ENCODE peak calls at places on chromosomes 13 and 19, in six cellular contexts. L, B, T, P, W and O are unnamed samples. For H3K9me3, the result is how much of the 10 kb centered on the place peaks cover.

GRCh38 chr13:51848674-51849073 is 3.7 kb upstream of the TMEM272 start:
- DNase-seq in W (no peak), B (no peak), L (peak), T (no peak), P (no peak), O (no peak)

GRCh38 chr19:34513767-34514166 is 32.2 kb downstream of the WTIP start:
- DNase-seq in L (no peak), B (no peak), W (no peak), T (no peak), P (no peak), O (no peak)

GRCh38 chr19:55255618-55256423 is 3.0 kb downstream of the PPP6R1 start:
- DNase-seq in P (no peak), L (peak), T (peak), B (peak), W (no peak), O (no peak)

GRCh38 chr13:48679941-48680630 is 26.4 kb downstream of the CYSLTR2 start:
- DNase-seq in B (no peak), P (no peak), W (no peak), T (no peak), L (no peak), O (no peak)

GRCh38 chr19:34172661-34173144 is 399 bp downstream of the LSM14A start:
- DNase-seq in W (no peak), B (no peak), T (no peak), P (no peak), L (no peak), O (no peak)

GRCh38 chr19:18160792-18161690 is 8.1 kb downstream of the PIK3R2 start:
- DNase-seq in L (no peak), P (peak), B (peak), W (no peak), T (peak), O (peak)

GRCh38 chr13:43085545-43085944 is 62.2 kb downstream of the DNAJC15 start:
- DNase-seq in T (no peak), W (peak), L (peak), P (no peak), B (peak), O (no peak)

GRCh38 chr19:45842198-45842597 is 20.7 kb downstream of the SYMPK start:
- DNase-seq in P (no peak), W (no peak), T (no peak), L (no peak), B (no peak), O (no peak)

GRCh38 chr19:4482721-4483120 is 10.6 kb downstream of the HDGFL2 start:
- DNase-seq in W (no peak), P (no peak), B (no peak), T (no peak), L (no peak), O (no peak)

GRCh38 chr13:66933994-66934393 is 296.1 kb downstream of the PCDH9 start:
- DNase-seq in P (no peak), B (no peak), L (peak), W (no peak), T (no peak), O (no peak)

GRCh38 chr19:46756544-46756888 is 10.3 kb upstream of the STRN4 start:
- DNase-seq in P (no peak), L (no peak), T (no peak), B (no peak), W (no peak), O (no peak)

GRCh38 chr13:79936368-79937136 is 404.4 kb downstream of the SPRY2 start:
- DNase-seq in P (peak), T (no peak), B (no peak), W (peak), L (peak), O (peak)

GRCh38 chr19:45153339-45154063 is 7.3 kb downstream of the NKPD1 start:
- DNase-seq in P (peak), W (no peak), T (peak), L (peak), B (peak), O (no peak)

GRCh38 chr19:35294328-35294727 is 2.4 kb downstream of the MAG start:
- DNase-seq in T (no peak), L (no peak), P (no peak), W (no peak), B (no peak), O (no peak)

GRCh38 chr13:75492389-75492788 is 10.4 kb upstream of the TBC1D4 start:
- DNase-seq in P (no peak), W (no peak), B (no peak), T (no peak), L (peak), O (no peak)

GRCh38 chr19:9673912-9674668 is 810 bp downstream of the ZNF562 start:
- DNase-seq in W (peak), T (no peak), L (peak), B (peak), P (no peak), O (no peak)

GRCh38 chr19:24101459-24102122 is 14.6 kb downstream of the ZNF254 start:
- DNase-seq in W (no peak), T (no peak), P (no peak), L (peak), B (no peak), O (no peak)

GRCh38 chr13:44653261-44653660 is 77.1 kb upstream of the TSC22D1 start:
- DNase-seq in L (peak), B (no peak), P (no peak), W (no peak), T (no peak), O (no peak)

GRCh38 chr19:482186-483041 is 13.9 kb upstream of the MADCAM1 start:
- DNase-seq in B (no peak), P (no peak), L (no peak), W (no peak), T (no peak), O (no peak)

GRCh38 chr13:33287142-33287882 is 1.8 kb upstream of the STARD13 start:
- DNase-seq in L (no peak), T (no peak), P (no peak), W (no peak), B (no peak), O (no peak)

GRCh38 chr19:47391510-47392223 is 27.7 kb downstream of the MEIS3 start:
- DNase-seq in W (peak), L (peak), B (peak), P (peak), T (peak), O (no peak)

GRCh38 chr19:45779231-45780145 is 2.8 kb downstream of the DMPK start:
- DNase-seq in T (peak), P (peak), B (peak), W (no peak), L (no peak), O (peak)

GRCh38 chr19:39596911-39597310 is 5.4 kb upstream of the LGALS13 start:
- DNase-seq in L (no peak), B (no peak), P (no peak), T (no peak), W (no peak), O (no peak)

GRCh38 chr13:51811920-51812328 is 8.0 kb upstream of the DHRS12 start:
- DNase-seq in W (no peak), L (no peak), B (no peak), P (no peak), T (no peak), O (no peak)

GRCh38 chr19:34096020-34096915 is 76.0 kb upstream of the LSM14A start:
- DNase-seq in L (peak), W (peak), B (peak), P (no peak), T (no peak), O (no peak)

GRCh38 chr13:64529874-64530485 is 2700.2 kb downstream of the PCDH9 start:
- DNase-seq in W (no peak), P (no peak), B (no peak), L (no peak), T (no peak), O (no peak)

GRCh38 chr13:47437411-47437810 is 540.6 kb upstream of the HTR2A start:
- DNase-seq in P (no peak), L (peak), T (no peak), W (no peak), B (no peak), O (no peak)

GRCh38 chr13:44726777-44727176 is 150.6 kb upstream of the TSC22D1 start:
- DNase-seq in W (no peak), T (no peak), B (no peak), L (no peak), P (no peak), O (no peak)

GRCh38 chr13:32587774-32588165 is 1.5 kb downstream of the PDS5B start:
- DNase-seq in T (no peak), P (no peak), W (no peak), B (no peak), L (peak), O (no peak)

GRCh38 chr19:57465680-57466381 is 8.9 kb upstream of the VN1R1 start:
- DNase-seq in T (no peak), L (no peak), P (no peak), B (no peak), W (no peak), O (no peak)

GRCh38 chr19:6970478-6970877 is 50.8 kb downstream of the MBD3L2B start:
- DNase-seq in P (no peak), W (no peak), L (no peak), T (no peak), B (no peak), O (no peak)

GRCh38 chr19:6967962-6968361 is 53.3 kb downstream of the MBD3L2B start:
- DNase-seq in W (no peak), B (no peak), T (no peak), L (no peak), P (no peak), O (no peak)

GRCh38 chr19:6971366-6971765 is 49.9 kb downstream of the MBD3L2B start:
- DNase-seq in W (no peak), T (no peak), P (no peak), B (no peak), L (no peak), O (no peak)

GRCh38 chr19:6969490-6969889 is 51.7 kb downstream of the MBD3L2B start:
- DNase-seq in P (no peak), L (no peak), B (no peak), W (no peak), T (no peak), O (no peak)

DNA sequence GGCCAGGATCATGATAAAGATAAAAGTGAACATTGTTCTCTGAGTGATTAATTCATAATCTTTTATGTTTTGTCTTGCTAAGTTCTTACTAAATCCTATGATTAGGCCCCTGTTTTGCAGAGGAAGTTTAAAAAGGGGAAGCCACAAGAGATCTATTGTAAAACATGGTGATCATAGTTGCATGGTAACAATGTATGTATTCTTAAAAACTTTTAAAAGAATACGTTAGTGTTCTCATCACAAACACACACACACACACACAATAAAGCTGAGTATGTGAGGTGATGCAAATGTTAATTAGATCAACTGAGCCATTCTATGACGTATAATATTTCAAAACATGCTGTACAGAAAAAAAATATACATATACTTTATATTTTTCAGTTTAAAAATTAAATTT is 51.2 kb downstream of the MBD3L2B start:
- DNase-seq in L (no peak), T (no peak), W (no peak), P (no peak), B (no peak), O (no peak)
- H3K9me3 ChIP-seq in L (under half), T (under half), W (under half), P (under half), B (under half), O (under half)

GRCh38 chr19:44069415-44069814 is 2.5 kb upstream of the ZNF284 start:
- DNase-seq in B (no peak), L (no peak), T (no peak), W (no peak), P (no peak), O (no peak)

GRCh38 chr19:44061038-44061437 is 9.2 kb downstream of the ZNF223 start:
- DNase-seq in L (no peak), W (no peak), B (no peak), T (no peak), P (no peak), O (no peak)

GRCh38 chr19:44071824-44072542 is at the start of gene ZNF284:
- DNase-seq in W (no peak), T (peak), P (peak), B (peak), L (peak), O (peak)

GRCh38 chr19:44066305-44066704 is 5.7 kb upstream of the ZNF284 start:
- DNase-seq in P (no peak), T (no peak), L (no peak), B (no peak), W (no peak), O (no peak)
- H3K9me3 ChIP-seq in P (half or more), T (under half), L (under half), B (under half), W (under half), O (under half)

DNA sequence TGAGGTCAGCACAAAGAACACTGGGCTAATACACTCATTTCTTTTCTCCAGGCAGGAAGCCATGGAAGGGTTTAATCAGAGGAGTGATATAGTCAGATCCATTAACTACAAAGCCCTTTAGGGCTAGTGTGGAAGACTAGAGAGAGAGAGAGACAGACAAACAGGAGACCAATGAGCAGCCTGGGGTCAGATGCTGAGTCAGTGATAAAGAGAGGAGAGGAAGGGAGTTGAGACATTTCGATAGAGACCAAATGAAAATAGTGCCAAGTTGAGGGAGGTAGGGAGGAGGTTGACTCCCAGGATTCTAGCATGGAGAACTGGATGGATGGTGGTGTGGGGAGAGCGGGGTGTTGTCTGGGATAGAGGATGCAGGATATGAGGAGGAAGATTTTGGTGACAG is 18.2 kb downstream of the ZNF473 start:
- DNase-seq in L (no peak), T (no peak), W (no peak), P (no peak), B (no peak), O (no peak)
- H3K9me3 ChIP-seq in L (half or more), T (under half), W (half or more), P (under half), B (under half), O (half or more)

DNA sequence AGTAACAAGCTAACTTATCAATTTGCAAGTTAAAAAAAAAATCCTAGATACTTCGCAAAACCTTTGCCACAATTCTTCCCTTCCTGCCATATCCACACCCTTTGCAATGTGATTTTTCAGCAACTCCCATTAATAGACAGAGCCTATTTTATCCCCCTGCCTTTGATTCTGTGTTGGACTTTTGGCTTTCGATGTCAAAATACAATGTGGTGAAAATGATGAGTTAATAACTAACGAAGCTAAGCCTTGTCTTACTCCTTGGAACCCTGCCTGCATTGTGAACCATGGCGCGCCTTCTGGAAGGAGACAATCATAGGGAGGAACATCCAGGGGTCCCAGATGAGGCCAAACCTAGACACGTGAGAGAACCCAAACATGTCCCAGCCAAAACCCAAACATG is 6.4 kb downstream of the CYP4F2 start:
- DNase-seq in P (no peak), T (no peak), L (no peak), B (no peak), W (no peak), O (no peak)
- H3K9me3 ChIP-seq in P (under half), T (under half), L (under half), B (under half), W (under half), O (under half)

GRCh38 chr19:37389234-37389633 is 18.3 kb downstream of the ZNF527 start:
- DNase-seq in W (no peak), P (no peak), B (no peak), L (no peak), T (no peak), O (no peak)
- H3K9me3 ChIP-seq in W (half or more), P (half or more), B (under half), L (under half), T (under half), O (half or more)

GRCh38 chr19:30434797-30435594 is 62.8 kb downstream of the ZNF536 start:
- DNase-seq in W (no peak), P (no peak), L (no peak), T (no peak), B (no peak), O (no peak)
- H3K9me3 ChIP-seq in W (under half), P (under half), L (under half), T (under half), B (under half), O (under half)

GRCh38 chr19:11697284-11697855 is 41.4 kb downstream of the ZNF823 start:
- DNase-seq in B (no peak), P (no peak), W (no peak), L (no peak), T (no peak), O (no peak)

GRCh38 chr19:11692127-11692790 is 46.5 kb downstream of the ZNF823 start:
- DNase-seq in W (no peak), L (no peak), B (no peak), T (no peak), P (no peak), O (no peak)

GRCh38 chr19:11698231-11698630 is 40.5 kb downstream of the ZNF823 start:
- DNase-seq in P (no peak), T (no peak), W (no peak), B (no peak), L (no peak), O (no peak)

GRCh38 chr19:11693505-11694499 is 44.9 kb downstream of the ZNF823 start:
- DNase-seq in L (peak), W (no peak), T (no peak), P (no peak), B (no peak), O (no peak)

GRCh38 chr19:11694533-11695439 is 44.0 kb downstream of the ZNF823 start:
- DNase-seq in B (peak), L (peak), P (peak), T (peak), W (peak), O (peak)
- H3K9me3 ChIP-seq in B (under half), L (under half), P (under half), T (under half), W (under half), O (under half)